ENCODE peak calls at places on chromosomes 7 and 10, in ten cellular contexts. One of them, this sample, is unnamed.

GRCh38 chr10:131846224-131847101 is 54.3 kb upstream of the PPP2R2D start:
- DNase-seq in T-helper 17 cell: no peak
- DNase-seq in G401: no peak
- DNase-seq in T-helper 2 cell: no peak
- DNase-seq in body of pancreas: no peak
- DNase-seq in HL-60: no peak
- DNase-seq in uterus: peak
- DNase-seq in AG04450: no peak
- DNase-seq in HFFc6: no peak
- DNase-seq in epithelial cell of prostate: no peak
- DNase-seq in this sample: no peak

GRCh38 chr10:98376485-98376884 is 38.5 kb downstream of the PYROXD2 start:
- DNase-seq in T-helper 17 cell: no peak
- DNase-seq in G401: no peak
- DNase-seq in T-helper 2 cell: no peak
- DNase-seq in body of pancreas: no peak
- DNase-seq in HL-60: no peak
- DNase-seq in uterus: no peak
- DNase-seq in AG04450: peak
- DNase-seq in HFFc6: no peak
- DNase-seq in epithelial cell of prostate: no peak
- DNase-seq in this sample: no peak

GRCh38 chr10:112512294-112512693 is 65.3 kb downstream of the VTI1A start:
- DNase-seq in T-helper 17 cell: no peak
- DNase-seq in G401: no peak
- DNase-seq in T-helper 2 cell: no peak
- DNase-seq in body of pancreas: no peak
- DNase-seq in HL-60: no peak
- DNase-seq in uterus: no peak
- DNase-seq in AG04450: no peak
- DNase-seq in HFFc6: no peak
- DNase-seq in epithelial cell of prostate: no peak
- DNase-seq in this sample: no peak

GRCh38 chr10:48404646-48405045 is 98.2 kb downstream of the MAPK8 start:
- DNase-seq in T-helper 17 cell: no peak
- DNase-seq in G401: no peak
- DNase-seq in T-helper 2 cell: no peak
- DNase-seq in body of pancreas: no peak
- DNase-seq in HL-60: peak
- DNase-seq in uterus: no peak
- DNase-seq in AG04450: no peak
- DNase-seq in HFFc6: no peak
- DNase-seq in epithelial cell of prostate: no peak
- DNase-seq in this sample: no peak

GRCh38 chr10:6176691-6177231 is 26.0 kb upstream of the PFKFB3 start:
- DNase-seq in T-helper 17 cell: no peak
- DNase-seq in G401: no peak
- DNase-seq in T-helper 2 cell: no peak
- DNase-seq in body of pancreas: no peak
- DNase-seq in HL-60: no peak
- DNase-seq in uterus: no peak
- DNase-seq in AG04450: no peak
- DNase-seq in HFFc6: peak
- DNase-seq in epithelial cell of prostate: no peak
- DNase-seq in this sample: no peak

GRCh38 chr7:6238309-6238925 is 34.0 kb downstream of the CYTH3 start:
- DNase-seq in T-helper 17 cell: no peak
- DNase-seq in G401: no peak
- DNase-seq in T-helper 2 cell: no peak
- DNase-seq in body of pancreas: no peak
- DNase-seq in HL-60: no peak
- DNase-seq in uterus: no peak
- DNase-seq in AG04450: no peak
- DNase-seq in HFFc6: no peak
- DNase-seq in epithelial cell of prostate: no peak
- DNase-seq in this sample: no peak

GRCh38 chr7:29177963-29178612 is 16.5 kb upstream of the CHN2 start:
- DNase-seq in T-helper 17 cell: no peak
- DNase-seq in G401: no peak
- DNase-seq in T-helper 2 cell: no peak
- DNase-seq in body of pancreas: peak
- DNase-seq in HL-60: peak
- DNase-seq in uterus: peak
- DNase-seq in AG04450: no peak
- DNase-seq in HFFc6: no peak
- DNase-seq in epithelial cell of prostate: peak
- DNase-seq in this sample: no peak

GRCh38 chr10:78575400-78575799 is 493.4 kb upstream of the ZMIZ1 start:
- DNase-seq in T-helper 17 cell: no peak
- DNase-seq in G401: no peak
- DNase-seq in T-helper 2 cell: no peak
- DNase-seq in body of pancreas: peak
- DNase-seq in HL-60: no peak
- DNase-seq in uterus: no peak
- DNase-seq in AG04450: no peak
- DNase-seq in HFFc6: no peak
- DNase-seq in epithelial cell of prostate: no peak
- DNase-seq in this sample: no peak

GRCh38 chr10:124354411-124355382 is 64.0 kb downstream of the OAT start:
- DNase-seq in T-helper 17 cell: no peak
- DNase-seq in G401: no peak
- DNase-seq in T-helper 2 cell: no peak
- DNase-seq in body of pancreas: peak
- DNase-seq in HL-60: peak
- DNase-seq in uterus: peak
- DNase-seq in AG04450: peak
- DNase-seq in HFFc6: peak
- DNase-seq in epithelial cell of prostate: no peak
- DNase-seq in this sample: peak

GRCh38 chr7:18590744-18591340 is 95.3 kb downstream of the HDAC9 start:
- DNase-seq in T-helper 17 cell: no peak
- DNase-seq in G401: peak
- DNase-seq in T-helper 2 cell: no peak
- DNase-seq in body of pancreas: no peak
- DNase-seq in HL-60: no peak
- DNase-seq in uterus: no peak
- DNase-seq in AG04450: no peak
- DNase-seq in HFFc6: peak
- DNase-seq in epithelial cell of prostate: no peak
- DNase-seq in this sample: peak

GRCh38 chr10:119205926-119206602 is 1.3 kb upstream of the GRK5 start:
- DNase-seq in T-helper 17 cell: peak
- DNase-seq in G401: peak
- DNase-seq in T-helper 2 cell: peak
- DNase-seq in body of pancreas: peak
- DNase-seq in HL-60: peak
- DNase-seq in uterus: no peak
- DNase-seq in AG04450: no peak
- DNase-seq in HFFc6: no peak
- DNase-seq in epithelial cell of prostate: no peak
- DNase-seq in this sample: peak

GRCh38 chr7:18491871-18492270 is 3.7 kb upstream of the HDAC9 start:
- DNase-seq in T-helper 17 cell: no peak
- DNase-seq in G401: no peak
- DNase-seq in T-helper 2 cell: no peak
- DNase-seq in body of pancreas: no peak
- DNase-seq in HL-60: no peak
- DNase-seq in uterus: no peak
- DNase-seq in AG04450: no peak
- DNase-seq in HFFc6: no peak
- DNase-seq in epithelial cell of prostate: no peak
- DNase-seq in this sample: no peak

GRCh38 chr10:14758994-14759664 is 15.6 kb downstream of the FAM107B start:
- DNase-seq in T-helper 17 cell: no peak
- DNase-seq in G401: no peak
- DNase-seq in T-helper 2 cell: no peak
- DNase-seq in body of pancreas: peak
- DNase-seq in HL-60: no peak
- DNase-seq in uterus: no peak
- DNase-seq in AG04450: no peak
- DNase-seq in HFFc6: no peak
- DNase-seq in epithelial cell of prostate: no peak
- DNase-seq in this sample: no peak

GRCh38 chr7:72243329-72243728 is 168.8 kb downstream of the CALN1 start:
- DNase-seq in T-helper 17 cell: no peak
- DNase-seq in G401: no peak
- DNase-seq in T-helper 2 cell: no peak
- DNase-seq in body of pancreas: no peak
- DNase-seq in HL-60: no peak
- DNase-seq in uterus: no peak
- DNase-seq in AG04450: no peak
- DNase-seq in HFFc6: no peak
- DNase-seq in epithelial cell of prostate: no peak
- DNase-seq in this sample: no peak

GRCh38 chr10:79487296-79488194 is 24.8 kb upstream of the EIF5AL1 start:
- DNase-seq in T-helper 17 cell: no peak
- DNase-seq in G401: peak
- DNase-seq in T-helper 2 cell: no peak
- DNase-seq in body of pancreas: peak
- DNase-seq in HL-60: peak
- DNase-seq in uterus: peak
- DNase-seq in AG04450: no peak
- DNase-seq in HFFc6: peak
- DNase-seq in epithelial cell of prostate: no peak
- DNase-seq in this sample: peak

GRCh38 chr10:34804306-34804705 is 10.8 kb downstream of the PARD3 start:
- DNase-seq in T-helper 17 cell: no peak
- DNase-seq in G401: no peak
- DNase-seq in T-helper 2 cell: no peak
- DNase-seq in body of pancreas: no peak
- DNase-seq in HL-60: no peak
- DNase-seq in uterus: no peak
- DNase-seq in AG04450: no peak
- DNase-seq in HFFc6: no peak
- DNase-seq in epithelial cell of prostate: no peak
- DNase-seq in this sample: no peak

GRCh38 chr7:15778191-15778590 is 91.7 kb upstream of the MEOX2 start:
- DNase-seq in T-helper 17 cell: no peak
- DNase-seq in G401: no peak
- DNase-seq in T-helper 2 cell: no peak
- DNase-seq in body of pancreas: no peak
- DNase-seq in HL-60: no peak
- DNase-seq in uterus: no peak
- DNase-seq in AG04450: no peak
- DNase-seq in HFFc6: no peak
- DNase-seq in epithelial cell of prostate: no peak
- DNase-seq in this sample: no peak

GRCh38 chr10:50511512-50512213 is 112.1 kb downstream of the SGMS1 start:
- DNase-seq in T-helper 17 cell: no peak
- DNase-seq in G401: no peak
- DNase-seq in T-helper 2 cell: no peak
- DNase-seq in body of pancreas: no peak
- DNase-seq in HL-60: no peak
- DNase-seq in uterus: no peak
- DNase-seq in AG04450: no peak
- DNase-seq in HFFc6: peak
- DNase-seq in epithelial cell of prostate: no peak
- DNase-seq in this sample: peak

GRCh38 chr7:36408589-36408988 is 18.9 kb downstream of the ANLN start:
- DNase-seq in T-helper 17 cell: no peak
- DNase-seq in G401: no peak
- DNase-seq in T-helper 2 cell: no peak
- DNase-seq in body of pancreas: no peak
- DNase-seq in HL-60: no peak
- DNase-seq in uterus: no peak
- DNase-seq in AG04450: no peak
- DNase-seq in HFFc6: no peak
- DNase-seq in epithelial cell of prostate: no peak
- DNase-seq in this sample: no peak

GRCh38 chr7:17581301-17581700 is 282.8 kb downstream of the AHR start:
- DNase-seq in T-helper 17 cell: no peak
- DNase-seq in G401: no peak
- DNase-seq in T-helper 2 cell: no peak
- DNase-seq in body of pancreas: no peak
- DNase-seq in HL-60: no peak
- DNase-seq in uterus: no peak
- DNase-seq in AG04450: no peak
- DNase-seq in HFFc6: no peak
- DNase-seq in epithelial cell of prostate: no peak
- DNase-seq in this sample: no peak

GRCh38 chr7:27616914-27617548 is 45.7 kb downstream of the HIBADH start:
- DNase-seq in T-helper 17 cell: no peak
- DNase-seq in G401: no peak
- DNase-seq in T-helper 2 cell: no peak
- DNase-seq in body of pancreas: no peak
- DNase-seq in HL-60: no peak
- DNase-seq in uterus: no peak
- DNase-seq in AG04450: no peak
- DNase-seq in HFFc6: no peak
- DNase-seq in epithelial cell of prostate: no peak
- DNase-seq in this sample: no peak

GRCh38 chr10:13349776-13350274 is 1.7 kb upstream of the SEPHS1 start:
- DNase-seq in T-helper 17 cell: no peak
- DNase-seq in G401: peak
- DNase-seq in T-helper 2 cell: no peak
- DNase-seq in body of pancreas: peak
- DNase-seq in HL-60: peak
- DNase-seq in uterus: peak
- DNase-seq in AG04450: no peak
- DNase-seq in HFFc6: peak
- DNase-seq in epithelial cell of prostate: no peak
- DNase-seq in this sample: no peak

GRCh38 chr10:55374917-55375316 is 573.9 kb upstream of the PCDH15 start:
- DNase-seq in T-helper 17 cell: no peak
- DNase-seq in G401: no peak
- DNase-seq in T-helper 2 cell: no peak
- DNase-seq in body of pancreas: no peak
- DNase-seq in HL-60: no peak
- DNase-seq in uterus: no peak
- DNase-seq in AG04450: no peak
- DNase-seq in HFFc6: no peak
- DNase-seq in epithelial cell of prostate: no peak
- DNase-seq in this sample: no peak

GRCh38 chr7:18638594-18639452 is 143.3 kb downstream of the HDAC9 start:
- DNase-seq in T-helper 17 cell: no peak
- DNase-seq in G401: peak
- DNase-seq in T-helper 2 cell: no peak
- DNase-seq in body of pancreas: peak
- DNase-seq in HL-60: peak
- DNase-seq in uterus: peak
- DNase-seq in AG04450: no peak
- DNase-seq in HFFc6: peak
- DNase-seq in epithelial cell of prostate: no peak
- DNase-seq in this sample: no peak

GRCh38 chr7:73341877-73342276 is 13.9 kb downstream of the FKBP6 start:
- DNase-seq in T-helper 17 cell: no peak
- DNase-seq in G401: no peak
- DNase-seq in T-helper 2 cell: no peak
- DNase-seq in body of pancreas: no peak
- DNase-seq in HL-60: peak
- DNase-seq in uterus: no peak
- DNase-seq in AG04450: peak
- DNase-seq in HFFc6: peak
- DNase-seq in epithelial cell of prostate: no peak
- DNase-seq in this sample: peak

GRCh38 chr7:65960351-65961074 is 21.5 kb downstream of the GUSB start:
- DNase-seq in T-helper 17 cell: no peak
- DNase-seq in G401: peak
- DNase-seq in T-helper 2 cell: no peak
- DNase-seq in body of pancreas: no peak
- DNase-seq in HL-60: no peak
- DNase-seq in uterus: no peak
- DNase-seq in AG04450: no peak
- DNase-seq in HFFc6: no peak
- DNase-seq in epithelial cell of prostate: no peak
- DNase-seq in this sample: no peak

GRCh38 chr7:134856141-134856540 is 76.7 kb downstream of the CALD1 start:
- DNase-seq in T-helper 17 cell: no peak
- DNase-seq in G401: no peak
- DNase-seq in T-helper 2 cell: no peak
- DNase-seq in body of pancreas: no peak
- DNase-seq in HL-60: no peak
- DNase-seq in uterus: no peak
- DNase-seq in AG04450: no peak
- DNase-seq in HFFc6: no peak
- DNase-seq in epithelial cell of prostate: no peak
- DNase-seq in this sample: no peak

GRCh38 chr7:130673066-130673465 is 4.5 kb upstream of the COPG2 start:
- DNase-seq in T-helper 17 cell: no peak
- DNase-seq in G401: no peak
- DNase-seq in T-helper 2 cell: no peak
- DNase-seq in body of pancreas: no peak
- DNase-seq in HL-60: no peak
- DNase-seq in uterus: no peak
- DNase-seq in AG04450: no peak
- DNase-seq in HFFc6: no peak
- DNase-seq in epithelial cell of prostate: no peak
- DNase-seq in this sample: no peak

This sample was measured in A549.